ENCODE peak calls at places on chromosomes 11 and 22, in five cellular contexts. L is sigmoid colon, T is prostate gland, E is H1, F is spleen. J is an unnamed sample.

GRCh38 chr11:31240340-31240904 is 129.1 kb downstream of the DCDC1 start:
- DNase-seq in L (no peak), T (peak), E (no peak), F (no peak), J (peak)

GRCh38 chr11:72224587-72225410 is at the start of gene INPPL1:
- DNase-seq in L (peak), T (peak), E (no peak), F (peak), J (peak)

GRCh38 chr11:111359223-111360149 is 19.6 kb downstream of the POU2AF1 start:
- DNase-seq in L (no peak), T (no peak), E (no peak), F (no peak), J (no peak)

GRCh38 chr11:45745065-45745811 is 59.7 kb upstream of the SLC35C1 start:
- DNase-seq in L (peak), T (no peak), E (no peak), F (peak), J (no peak)

GRCh38 chr11:33258631-33259184 is 1.5 kb downstream of the HIPK3 start:
- DNase-seq in L (peak), T (peak), E (no peak), F (no peak), J (no peak)

GRCh38 chr11:122085264-122085663 is 30.8 kb downstream of the BLID start:
- DNase-seq in L (no peak), T (no peak), E (no peak), F (no peak), J (no peak)

GRCh38 chr22:19579113-19579811 is 55.1 kb upstream of the CLDN5 start:
- DNase-seq in L (no peak), T (no peak), E (no peak), F (no peak), J (no peak)

GRCh38 chr11:19342036-19342435 is 101.3 kb upstream of the E2F8 start:
- DNase-seq in L (no peak), T (no peak), E (no peak), F (no peak), J (no peak)

GRCh38 chr22:45686004-45686403 is 14.4 kb downstream of the ATXN10 start:
- DNase-seq in L (no peak), T (no peak), E (no peak), F (no peak), J (no peak)

GRCh38 chr11:3129181-3129590 is 35.9 kb downstream of the OSBPL5 start:
- DNase-seq in L (peak), T (no peak), E (no peak), F (no peak), J (peak)

GRCh38 chr22:27952091-27952490 is 33.0 kb upstream of the PITPNB start:
- DNase-seq in L (no peak), T (no peak), E (no peak), F (no peak), J (no peak)

GRCh38 chr11:111730871-111731591 is 35.2 kb downstream of the PPP2R1B start:
- DNase-seq in L (peak), T (peak), E (no peak), F (peak), J (peak)

GRCh38 chr22:36117053-36117554 is 43.5 kb downstream of the APOL3 start:
- DNase-seq in L (peak), T (no peak), E (no peak), F (no peak), J (peak)

GRCh38 chr11:15910761-15911160 is 445.6 kb downstream of the SOX6 start:
- DNase-seq in L (no peak), T (no peak), E (no peak), F (no peak), J (no peak)

GRCh38 chr11:28794405-28794804 is 686.2 kb downstream of the METTL15 start:
- DNase-seq in L (no peak), T (no peak), E (no peak), F (no peak), J (no peak)

GRCh38 chr11:70466154-70466553 is 67.8 kb downstream of the CTTN start:
- DNase-seq in L (no peak), T (no peak), E (no peak), F (peak), J (no peak)

GRCh38 chr11:61820174-61820573 is 3.4 kb upstream of the FADS1 start:
- DNase-seq in L (no peak), T (no peak), E (no peak), F (no peak), J (no peak)

GRCh38 chr11:130427049-130427388 is 1.4 kb downstream of the ADAMTS8 start:
- DNase-seq in L (no peak), T (no peak), E (no peak), F (no peak), J (no peak)

GRCh38 chr11:15911377-15912044 is 444.8 kb downstream of the SOX6 start:
- DNase-seq in L (no peak), T (no peak), E (no peak), F (no peak), J (peak)

GRCh38 chr11:59144579-59145345 is 2.1 kb downstream of the FAM111A start:
- DNase-seq in L (peak), T (peak), E (peak), F (peak), J (peak)
- TF ChIP-seq CTCF in L (no peak), T (no peak), E (peak), F (no peak), J (no peak)

DNA sequence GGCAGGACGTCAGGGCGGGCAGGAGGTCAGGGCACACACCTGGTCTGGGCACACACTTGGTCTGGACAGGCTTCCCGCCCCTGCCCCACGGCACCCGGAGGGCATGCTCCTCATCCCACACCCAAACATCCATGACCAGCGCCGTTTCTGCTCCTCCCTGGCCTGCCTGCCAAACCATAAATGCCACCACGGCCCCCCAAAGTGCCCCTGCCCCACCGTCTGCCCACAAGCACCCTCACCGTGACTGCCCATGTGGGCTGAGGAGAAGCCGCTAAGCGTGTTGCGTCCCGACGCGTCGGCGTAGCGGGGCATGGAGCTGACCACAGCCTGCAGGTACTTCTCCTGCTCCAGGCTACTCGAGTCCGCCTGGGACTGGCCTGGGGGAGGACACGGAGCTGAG is 15.8 kb downstream of the SBF1 start:
- DNase-seq in L (no peak), T (no peak), E (no peak), F (no peak), J (no peak)
- TF ChIP-seq POLR2A in L (no peak), T (no peak), E (no peak), F (no peak), J (no peak)

GRCh38 chr22:49623715-49624114 is 204.0 kb downstream of the BRD1 start:
- DNase-seq in L (no peak), T (no peak), E (no peak), F (peak), J (no peak)

GRCh38 chr22:49623176-49623575 is 204.5 kb downstream of the BRD1 start:
- DNase-seq in L (no peak), T (no peak), E (no peak), F (peak), J (no peak)

GRCh38 chr22:49621601-49622210 is 206.0 kb downstream of the BRD1 start:
- DNase-seq in L (peak), T (no peak), E (no peak), F (peak), J (no peak)

GRCh38 chr22:49620666-49621065 is 207.0 kb downstream of the BRD1 start:
- DNase-seq in L (peak), T (no peak), E (no peak), F (peak), J (no peak)

DNA sequence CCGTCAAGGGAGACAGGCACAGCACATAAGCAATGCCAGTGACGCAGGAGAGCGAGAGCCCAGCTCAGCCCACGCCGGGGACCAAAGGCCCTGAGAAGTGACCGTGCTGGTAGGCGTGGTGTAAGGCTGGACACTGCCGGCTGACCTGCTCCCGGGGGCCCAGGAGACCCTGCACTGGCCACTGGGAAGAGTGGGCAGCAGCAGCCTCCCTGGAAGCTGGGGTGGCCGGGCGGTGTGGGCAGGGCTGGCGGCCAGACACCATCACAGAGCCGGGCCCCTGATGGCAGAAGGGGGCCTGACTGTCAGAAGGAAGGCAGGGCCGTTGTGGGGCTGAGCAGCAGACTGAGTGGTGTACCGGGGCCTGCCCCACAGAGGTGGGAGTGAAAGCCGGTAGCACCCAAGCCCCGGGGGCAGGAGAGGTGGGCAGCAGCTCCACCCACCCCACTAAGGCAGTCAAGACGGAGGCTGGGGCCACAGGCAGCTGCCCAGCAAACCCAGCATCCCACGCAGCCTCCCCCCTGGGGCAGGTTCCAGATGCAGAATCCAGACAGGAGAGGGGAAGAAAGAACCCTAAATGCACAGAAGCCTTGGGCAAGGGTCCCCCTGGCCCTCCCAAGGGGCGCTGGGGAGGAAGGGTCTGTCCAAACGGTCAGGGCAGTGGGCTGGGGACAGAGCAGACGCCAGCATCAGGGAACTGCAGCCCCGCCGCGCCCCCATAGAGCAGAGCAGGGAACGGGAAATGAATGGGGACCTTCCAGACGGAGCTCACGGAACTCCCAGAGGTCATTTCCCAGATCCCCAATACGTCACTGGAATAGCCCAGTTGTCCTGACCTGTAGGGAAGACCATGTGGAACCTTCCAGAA is 205.2 kb downstream of the BRD1 start:
- DNase-seq in L (no peak), T (no peak), E (no peak), F (peak), J (no peak)
- H3K4me3 ChIP-seq in L (no peak), T (no peak), E (no peak), F (no peak), J (no peak)

GRCh38 chr11:68956142-68956541 is 24.6 kb downstream of the MRGPRD start:
- DNase-seq in L (peak), T (no peak), E (no peak), F (no peak), J (no peak)
- TF ChIP-seq CTCF in L (peak), T (no peak), E (peak), F (peak), J (no peak)

GRCh38 chr11:64304316-64305072 is 830 bp upstream of the ESRRA start:
- DNase-seq in L (peak), T (peak), E (peak), F (peak), J (peak)

GRCh38 chr11:64306563-64306875 is 1.2 kb downstream of the ESRRA start:
- DNase-seq in L (no peak), T (no peak), E (no peak), F (no peak), J (no peak)

GRCh38 chr11:64305075-64305690 is at the start of gene ESRRA:
- DNase-seq in L (peak), T (peak), E (peak), F (peak), J (peak)

GRCh38 chr11:64306876-64307622 is 1.7 kb downstream of the ESRRA start:
- DNase-seq in L (peak), T (no peak), E (no peak), F (peak), J (peak)

GRCh38 chr11:64305691-64306562 is 603 bp downstream of the ESRRA start:
- DNase-seq in L (peak), T (peak), E (no peak), F (peak), J (peak)
- TF ChIP-seq POLR2A in L (no peak), T (peak), E (no peak), F (no peak), J (peak)

GRCh38 chr11:44028401-44028800 is 19.4 kb upstream of the ACCSL start:
- DNase-seq in L (no peak), T (no peak), E (no peak), F (no peak), J (no peak)
- H3K4me3 ChIP-seq in L (no peak), T (no peak), E (no peak), F (no peak), J (no peak)

GRCh38 chr22:48070083-48070482 is 1307.6 kb downstream of the TBC1D22A start:
- DNase-seq in L (peak), T (no peak), E (no peak), F (no peak), J (no peak)

GRCh38 chr22:48071305-48071704 is 1308.9 kb downstream of the TBC1D22A start:
- DNase-seq in L (peak), T (no peak), E (no peak), F (no peak), J (no peak)

GRCh38 chr22:48072777-48073176 is 1310.3 kb downstream of the TBC1D22A start:
- DNase-seq in L (no peak), T (no peak), E (peak), F (no peak), J (no peak)

GRCh38 chr22:48071828-48072227 is 1309.4 kb downstream of the TBC1D22A start:
- DNase-seq in L (no peak), T (no peak), E (no peak), F (no peak), J (no peak)

DNA sequence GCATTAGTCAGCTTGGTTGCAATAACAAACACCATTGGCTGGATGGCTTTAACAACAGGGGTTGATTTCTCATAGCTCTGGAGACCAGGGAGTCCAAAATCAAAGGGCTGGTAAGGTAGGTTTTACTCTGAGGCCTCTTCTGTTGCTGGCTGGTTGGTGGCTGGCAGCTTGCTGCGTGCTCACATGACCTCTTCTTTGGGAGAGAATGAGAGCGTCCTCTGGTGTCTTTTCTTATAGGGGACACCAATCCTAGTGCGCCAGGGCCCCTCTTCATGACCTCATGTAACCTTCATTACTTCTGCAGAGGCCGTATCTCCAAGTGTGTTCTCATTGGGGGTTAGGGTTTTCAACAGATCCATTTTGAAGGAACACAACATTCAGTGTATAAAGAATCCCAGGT is 1308.3 kb downstream of the TBC1D22A start:
- DNase-seq in L (peak), T (no peak), E (no peak), F (no peak), J (no peak)
- TF ChIP-seq CTCF in L (no peak), T (no peak), E (peak), F (no peak), J (no peak)

DNA sequence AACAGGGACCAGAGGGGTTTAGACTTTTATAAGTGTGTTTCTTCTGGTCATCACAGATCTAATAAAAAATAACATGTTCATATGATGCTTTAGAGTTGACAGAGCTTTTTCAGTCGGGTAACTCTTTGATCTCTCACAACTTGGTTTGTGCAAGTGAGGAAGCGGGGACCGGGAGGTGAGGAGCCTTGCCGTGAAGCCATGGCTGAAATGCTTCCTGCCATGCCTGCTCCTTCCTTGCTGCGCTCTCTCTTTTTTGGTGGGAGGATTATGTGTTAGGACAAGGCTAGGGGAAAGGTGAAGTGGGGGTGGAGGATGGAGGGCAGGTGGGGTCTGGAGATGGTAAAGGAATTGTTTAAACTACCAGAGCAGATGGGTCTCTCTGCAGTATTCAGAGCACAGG is 23.8 kb downstream of the TEAD1 start:
- DNase-seq in L (no peak), T (no peak), E (no peak), F (no peak), J (no peak)
- TF ChIP-seq POLR2A in L (no peak), T (no peak), E (no peak), F (no peak), J (no peak)

DNA sequence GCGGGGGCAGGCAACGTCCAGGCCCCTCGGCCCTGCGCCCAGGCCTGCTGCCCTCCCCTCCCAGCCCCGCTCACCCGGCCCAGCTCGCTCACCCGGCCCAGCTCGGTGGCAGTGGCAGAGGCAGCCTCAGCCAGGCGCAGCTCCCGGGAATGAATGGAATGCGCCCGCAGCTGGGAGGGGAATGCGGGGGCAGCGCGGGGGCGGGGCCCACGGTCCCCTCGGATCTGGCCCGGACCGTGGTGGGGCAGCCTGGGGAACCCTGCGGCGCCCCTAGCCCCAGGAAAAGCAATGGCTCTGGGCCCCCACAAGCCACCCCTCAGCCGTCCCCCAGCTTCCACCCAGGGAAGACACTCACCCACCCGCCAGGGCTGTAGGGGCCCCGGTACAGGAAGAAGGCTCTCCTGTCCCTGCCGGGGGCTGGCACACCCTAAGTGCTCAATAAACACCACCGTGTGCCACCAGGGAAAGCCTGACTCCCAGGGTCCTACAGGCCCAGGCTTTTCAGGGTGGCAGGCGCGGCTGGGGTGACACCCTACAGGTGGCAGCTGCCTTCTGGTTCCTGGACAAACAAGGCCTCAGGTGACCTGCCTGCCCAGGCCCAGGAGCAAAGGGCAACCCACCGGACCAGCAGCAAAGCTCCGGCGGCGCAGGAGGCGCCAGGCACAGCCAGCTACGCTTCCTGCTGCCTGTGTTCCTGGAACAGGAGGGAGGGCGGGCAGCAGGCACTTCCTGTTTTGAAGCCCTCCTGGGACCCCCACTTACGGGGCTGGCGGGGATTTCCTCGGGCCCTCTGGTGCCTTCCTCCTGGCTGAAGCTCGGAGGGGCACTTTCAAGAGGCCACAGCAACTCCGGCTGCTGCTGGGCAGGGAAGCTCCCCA is 13.8 kb downstream of the PLXNB2 start:
- DNase-seq in L (no peak), T (peak), E (no peak), F (peak), J (peak)
- H3K4me3 ChIP-seq in L (no peak), T (peak), E (peak), F (no peak), J (no peak)

J was measured in body of pancreas.